ENCODE peak calls at places on chromosomes 4 and X, in seven cellular contexts. V, O, G, S, W, T and M are unnamed samples.

GRCh38 chr4:184746532-184746870 is 12.6 kb upstream of the CENPU start:
- DNase-seq in S (peak), T (no peak), W (peak), G (no peak), V (no peak), O (no peak), M (no peak)

GRCh38 chr4:128571747-128572146 is 237.8 kb upstream of the JADE1 start:
- DNase-seq in V (no peak), O (no peak), W (peak), G (no peak), S (peak), T (peak), M (no peak)

GRCh38 chr4:100118213-100118612 is 72.1 kb downstream of the DDIT4L start:
- DNase-seq in T (no peak), V (no peak), G (no peak), S (no peak), O (no peak), W (no peak), M (no peak)

GRCh38 chr4:19381068-19381467 is 870.6 kb upstream of the SLIT2 start:
- DNase-seq in G (no peak), T (peak), O (no peak), W (peak), V (no peak), S (no peak), M (no peak)

GRCh38 chr4:34181311-34181808 is 2063.0 kb downstream of the ARAP2 start:
- DNase-seq in W (peak), S (no peak), O (no peak), T (peak), V (no peak), G (no peak), M (no peak)

GRCh38 chr4:70877539-70877938 is 24.6 kb upstream of the MOB1B start:
- DNase-seq in V (no peak), O (no peak), G (no peak), W (no peak), S (no peak), T (no peak), M (no peak)

GRCh38 chr4:40962551-40963185 is 212.9 kb downstream of the NSUN7 start:
- DNase-seq in V (no peak), G (no peak), T (no peak), O (no peak), S (no peak), W (no peak), M (no peak)

GRCh38 chr4:184309241-184310170 is 91.8 kb upstream of the ENPP6 start:
- DNase-seq in T (no peak), W (no peak), O (no peak), V (no peak), S (no peak), G (no peak), M (no peak)

GRCh38 chrX:56728752-56729151 is 291 bp upstream of the NBDY start:
- DNase-seq in O (no peak), S (no peak), G (peak), V (peak), W (no peak), T (no peak), M (peak)

GRCh38 chrX:149511081-149511480 is 6.0 kb upstream of the IDS start:
- DNase-seq in W (no peak), T (no peak), S (no peak), V (no peak), G (no peak), O (no peak), M (no peak)

GRCh38 chr4:184267206-184267608 is 49.5 kb upstream of the ENPP6 start:
- DNase-seq in T (no peak), G (no peak), W (no peak), S (no peak), V (no peak), O (no peak), M (no peak)

GRCh38 chr4:141275834-141276233 is 55.1 kb downstream of the ZNF330 start:
- DNase-seq in T (peak), V (no peak), O (no peak), G (no peak), W (peak), S (no peak), M (no peak)

GRCh38 chr4:11799182-11799581 is 370.5 kb upstream of the HS3ST1 start:
- DNase-seq in S (no peak), T (no peak), O (no peak), W (no peak), G (no peak), V (no peak), M (no peak)

GRCh38 chr4:177356921-177357320 is 47.2 kb downstream of the NEIL3 start:
- DNase-seq in S (no peak), V (no peak), G (no peak), O (no peak), W (no peak), T (no peak), M (no peak)

GRCh38 chrX:47321386-47321785 is 49.0 kb upstream of the ZNF157 start:
- DNase-seq in G (no peak), W (no peak), V (no peak), O (peak), S (peak), T (peak), M (peak)

GRCh38 chr4:138696771-138697170 is 318.8 kb upstream of the NOCT start:
- DNase-seq in S (no peak), G (no peak), T (no peak), O (no peak), V (no peak), W (no peak), M (no peak)

GRCh38 chr4:139814285-139815015 is 148.8 kb downstream of the MGST2 start:
- DNase-seq in V (no peak), G (peak), S (no peak), O (no peak), T (no peak), W (no peak), M (no peak)

GRCh38 chr4:3422808-3423297 is 18.9 kb upstream of the HGFAC start:
- DNase-seq in G (no peak), T (no peak), O (no peak), S (peak), V (no peak), W (no peak), M (no peak)

GRCh38 chr4:114311745-114312144 is 286.9 kb upstream of the UGT8 start:
- DNase-seq in O (no peak), V (no peak), G (no peak), W (no peak), T (no peak), S (no peak), M (no peak)

GRCh38 chr4:48509543-48509942 is 19.5 kb downstream of the ZAR1 start:
- DNase-seq in G (no peak), S (no peak), O (no peak), V (no peak), W (no peak), T (no peak), M (no peak)

GRCh38 chr4:82201805-82202636 is 171.8 kb downstream of the HNRNPD start:
- DNase-seq in O (peak), V (no peak), T (no peak), W (no peak), S (no peak), G (peak), M (peak)

GRCh38 chr4:68342139-68342538 is 7.8 kb downstream of the YTHDC1 start:
- DNase-seq in V (no peak), T (no peak), G (no peak), O (no peak), W (no peak), S (no peak), M (no peak)

GRCh38 chrX:136268051-136269048 is 17.1 kb upstream of the MAP7D3 start:
- DNase-seq in O (no peak), W (no peak), S (no peak), G (peak), T (no peak), V (peak), M (peak)

GRCh38 chr4:120052840-120053239 is 13.8 kb downstream of the MAD2L1 start:
- DNase-seq in W (peak), S (peak), V (no peak), T (peak), G (no peak), O (no peak), M (no peak)

GRCh38 chrX:145532176-145532780 is 285.0 kb downstream of the SPANXN1 start:
- DNase-seq in S (no peak), G (no peak), T (no peak), W (no peak), V (no peak), O (no peak), M (no peak)

GRCh38 chr4:37970702-37971101 is 10.5 kb downstream of the PTTG2 start:
- DNase-seq in T (no peak), O (no peak), V (no peak), W (no peak), S (peak), G (peak), M (no peak)
- TF ChIP-seq CTCF in T (peak), O (peak), V (peak), W (peak), S (peak), G (peak), M (no peak)

GRCh38 chr4:79920454-79920853 is 152.6 kb downstream of the ANTXR2 start:
- DNase-seq in S (no peak), O (no peak), W (no peak), V (no peak), T (no peak), G (no peak), M (no peak)

GRCh38 chr4:79918292-79918691 is 154.7 kb downstream of the ANTXR2 start:
- DNase-seq in V (no peak), W (no peak), T (no peak), G (no peak), S (no peak), O (no peak), M (no peak)

GRCh38 chr4:79922011-79922410 is 151.0 kb downstream of the ANTXR2 start:
- DNase-seq in W (no peak), S (no peak), T (no peak), V (no peak), O (no peak), G (no peak), M (no peak)

GRCh38 chr4:79927931-79928330 is 145.1 kb downstream of the ANTXR2 start:
- DNase-seq in G (no peak), O (no peak), W (no peak), S (no peak), T (no peak), V (no peak), M (no peak)

DNA sequence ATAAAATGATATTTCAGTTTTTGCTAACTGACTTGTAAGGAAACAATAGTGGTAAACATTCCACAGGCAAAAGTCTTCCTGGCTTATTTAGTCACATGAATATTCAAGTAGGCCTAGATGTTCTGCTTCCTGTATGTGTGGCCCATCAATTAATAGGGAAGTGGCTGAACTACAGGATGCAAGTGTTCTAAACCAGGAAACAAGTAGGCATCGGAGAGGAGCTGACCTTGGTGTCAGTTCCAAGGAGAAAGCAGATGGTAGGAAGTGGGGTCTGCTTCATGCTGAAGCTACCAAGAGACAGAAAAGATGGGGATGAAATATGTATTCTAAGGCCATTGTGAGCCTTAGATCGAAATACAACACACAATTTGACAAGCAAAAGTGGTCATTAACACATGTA is 149.7 kb downstream of the ANTXR2 start:
- DNase-seq in G (no peak), T (no peak), W (no peak), S (no peak), O (no peak), V (no peak), M (no peak)
- TF ChIP-seq CTCF in G (no peak), T (no peak), W (no peak), S (no peak), O (no peak), V (no peak), M (no peak)

GRCh38 chr4:86441175-86441960 is 81.5 kb upstream of the MAPK10 start:
- DNase-seq in O (no peak), V (peak), W (no peak), S (no peak), G (no peak), T (no peak), M (no peak)
- TF ChIP-seq CTCF in O (no peak), V (no peak), W (no peak), S (no peak), G (no peak), T (no peak), M (no peak)

GRCh38 chr4:55158957-55159356 is 33.6 kb upstream of the KDR start:
- DNase-seq in T (no peak), S (no peak), O (no peak), G (no peak), V (no peak), W (no peak), M (no peak)
- TF ChIP-seq CTCF in T (no peak), S (no peak), O (no peak), G (no peak), V (no peak), W (no peak), M (no peak)

GRCh38 chrX:133847595-133847994 is 137.8 kb downstream of the GPC3 start:
- DNase-seq in G (no peak), W (no peak), S (no peak), O (no peak), T (no peak), V (no peak), M (no peak)

GRCh38 chrX:133849676-133850075 is 135.7 kb downstream of the GPC3 start:
- DNase-seq in V (no peak), W (no peak), S (no peak), T (no peak), G (no peak), O (no peak), M (no peak)

GRCh38 chrX:133852837-133853236 is 132.6 kb downstream of the GPC3 start:
- DNase-seq in T (no peak), V (no peak), S (no peak), G (no peak), W (no peak), O (no peak), M (no peak)

GRCh38 chrX:133850414-133850813 is 135.0 kb downstream of the GPC3 start:
- DNase-seq in O (no peak), G (no peak), V (no peak), S (no peak), T (no peak), W (no peak), M (no peak)
- TF ChIP-seq CTCF in O (no peak), G (no peak), V (no peak), S (no peak), T (no peak), W (no peak), M (no peak)

GRCh38 chr4:8200302-8200975 is 1.3 kb downstream of the SH3TC1 start:
- DNase-seq in S (peak), W (no peak), O (no peak), V (no peak), T (no peak), G (peak), M (no peak)
- TF ChIP-seq CTCF in S (no peak), W (no peak), O (no peak), V (no peak), T (no peak), G (no peak), M (no peak)

DNA sequence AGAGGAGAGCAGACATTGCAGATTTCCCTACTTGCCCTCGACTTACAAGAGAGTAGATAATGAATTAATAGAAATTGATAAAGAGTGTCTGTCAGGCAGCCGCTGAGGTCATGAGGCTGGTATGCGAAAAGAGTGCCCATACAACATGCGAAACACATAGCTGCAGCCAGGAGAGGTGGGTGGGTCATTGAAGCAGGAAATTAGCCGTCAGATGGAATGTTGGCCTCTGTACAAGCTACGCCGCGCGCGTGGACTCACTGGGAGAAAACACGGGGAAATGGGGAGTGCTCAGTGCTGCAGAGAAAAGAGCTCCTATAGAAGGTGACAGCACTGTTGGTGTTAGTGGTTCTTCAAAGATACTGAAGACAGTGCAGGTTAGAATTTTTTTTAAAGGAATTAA is 125.1 kb downstream of the RAPGEF2 start:
- DNase-seq in V (no peak), G (peak), T (peak), S (peak), O (peak), W (peak), M (peak)
- TF ChIP-seq CTCF in V (no peak), G (no peak), T (no peak), S (peak), O (no peak), W (peak), M (no peak)

GRCh38 chr4:5821665-5822358 is 71.1 kb downstream of the CRMP1 start:
- DNase-seq in W (no peak), T (no peak), V (no peak), G (peak), S (no peak), O (no peak), M (peak)
- TF ChIP-seq CTCF in W (peak), T (peak), V (peak), G (peak), S (peak), O (peak), M (peak)